ENCODE peak calls at places on chromosome 1, in four cellular contexts. F is IMR-90, B is osteoblast, U is GM23248. V is an unnamed sample.

GRCh38 chr1:156797212-156797871 is 19.3 kb downstream of the SH2D2A start:
- DNase-seq in B (no peak), U (peak; percentile 69), F (peak; percentile 64), V (peak; percentile 85)

GRCh38 chr1:241102652-241103051 is 254.4 kb downstream of the RGS7 start:
- DNase-seq in B (no peak), U (no peak), F (no peak), V (no peak)

GRCh38 chr1:154520333-154520732 is 18.1 kb upstream of the SHE start:
- DNase-seq in F (peak; percentile 2), B (peak; percentile 89), U (no peak), V (no peak)

GRCh38 chr1:211885746-211886522 is 55.4 kb upstream of the LPGAT1 start:
- DNase-seq in F (no peak), U (no peak), B (no peak), V (no peak)

GRCh38 chr1:239386453-239387303 is at the start of gene CHRM3:
- DNase-seq in U (peak; percentile 6), B (peak; percentile 80), F (no peak), V (peak; percentile 90)

GRCh38 chr1:205849619-205850355 is at the start of gene PM20D1:
- DNase-seq in B (peak; percentile 91), U (peak; percentile 89), F (peak; percentile 69), V (no peak)

GRCh38 chr1:76577818-76578185 is 289.5 kb upstream of the ST6GALNAC5 start:
- DNase-seq in U (no peak), B (no peak), F (no peak), V (no peak)

GRCh38 chr1:232489256-232489655 is 140.7 kb downstream of the SIPA1L2 start:
- DNase-seq in U (no peak), F (no peak), B (no peak), V (no peak)

GRCh38 chr1:187264995-187265602 is 436.4 kb downstream of the PLA2G4A start:
- DNase-seq in B (no peak), U (peak; percentile 86), F (peak; percentile 73), V (peak; percentile 68)

GRCh38 chr1:6108937-6109636 is 63.4 kb downstream of the KCNAB2 start:
- DNase-seq in F (peak; percentile 40), B (peak; percentile 98), U (peak; percentile 73), V (peak; percentile 89)

GRCh38 chr1:192171123-192171522 is 12.9 kb downstream of the RGS18 start:
- DNase-seq in F (peak; percentile 33), U (no peak), B (no peak), V (no peak)

GRCh38 chr1:64703600-64703999 is 41.3 kb upstream of the RAVER2 start:
- DNase-seq in F (no peak), U (no peak), B (no peak), V (peak; percentile 31)

GRCh38 chr1:169892819-169893644 is 664 bp downstream of the SCYL3 start:
- DNase-seq in B (peak; percentile 80), U (peak; percentile 61), F (peak; percentile 27), V (no peak)

GRCh38 chr1:222811671-222812070 is 3.2 kb upstream of the DISP1 start:
- DNase-seq in U (no peak), F (no peak), B (no peak), V (no peak)

GRCh38 chr1:57061369-57061768 is 95.6 kb upstream of the C8B start:
- DNase-seq in B (no peak), F (peak; percentile 10), U (peak; percentile 81), V (no peak)

GRCh38 chr1:209105769-209106168 is 477.7 kb upstream of the CAMK1G start:
- DNase-seq in F (no peak), B (no peak), U (no peak), V (no peak)

GRCh38 chr1:218080818-218081217 is 204.3 kb upstream of the RRP15 start:
- DNase-seq in U (no peak), B (no peak), F (no peak), V (no peak)

GRCh38 chr1:25065246-25066238 is 135.5 kb upstream of the RUNX3 start:
- DNase-seq in F (peak; percentile 27), U (peak; percentile 82), B (peak; percentile 93), V (no peak)

GRCh38 chr1:180927841-180928240 is 15.1 kb downstream of the KIAA1614 start:
- DNase-seq in B (no peak), F (peak; percentile 19), U (peak; percentile 16), V (no peak)

GRCh38 chr1:67316180-67316902 is 8.7 kb downstream of the IL12RB2 start:
- DNase-seq in F (no peak), B (no peak), U (no peak), V (no peak)

GRCh38 chr1:67314696-67315095 is 7.0 kb downstream of the IL12RB2 start:
- DNase-seq in U (no peak), F (no peak), B (no peak), V (peak; percentile 53)

GRCh38 chr1:67317803-67318202 is 10.1 kb downstream of the IL12RB2 start:
- DNase-seq in U (no peak), B (no peak), F (no peak), V (no peak)

GRCh38 chr1:67313934-67314671 is 6.4 kb downstream of the IL12RB2 start:
- DNase-seq in U (no peak), F (no peak), B (no peak), V (no peak)

GRCh38 chr1:67316918-67317317 is 9.2 kb downstream of the IL12RB2 start:
- DNase-seq in U (no peak), F (no peak), B (no peak), V (no peak)
- H3K4me2 ChIP-seq in U (no peak overlapping the region), F (no peak overlapping the region), B (no peak overlapping the region), V (no peak overlapping the region)

GRCh38 chr1:40985875-40986274 is 6.4 kb downstream of the CTPS1 start:
- DNase-seq in U (no peak), F (no peak), B (no peak), V (no peak)

GRCh38 chr1:40983286-40983685 is 3.8 kb downstream of the CTPS1 start:
- DNase-seq in U (peak; percentile 34), B (no peak), F (no peak), V (no peak)

GRCh38 chr1:40982721-40983120 is 3.2 kb downstream of the CTPS1 start:
- DNase-seq in U (no peak), B (peak; percentile 84), F (no peak), V (no peak)

GRCh38 chr1:40984066-40984465 is 4.6 kb downstream of the CTPS1 start:
- DNase-seq in B (no peak), F (no peak), U (peak; percentile 79), V (peak; percentile 17)

GRCh38 chr1:40984531-40984930 is 5.0 kb downstream of the CTPS1 start:
- DNase-seq in B (no peak), U (no peak), F (no peak), V (no peak)
- H3K4me2 ChIP-seq in B (no peak overlapping the region), U (peak overlapping the region; percentile 51), F (no peak overlapping the region), V (no peak overlapping the region)

DNA sequence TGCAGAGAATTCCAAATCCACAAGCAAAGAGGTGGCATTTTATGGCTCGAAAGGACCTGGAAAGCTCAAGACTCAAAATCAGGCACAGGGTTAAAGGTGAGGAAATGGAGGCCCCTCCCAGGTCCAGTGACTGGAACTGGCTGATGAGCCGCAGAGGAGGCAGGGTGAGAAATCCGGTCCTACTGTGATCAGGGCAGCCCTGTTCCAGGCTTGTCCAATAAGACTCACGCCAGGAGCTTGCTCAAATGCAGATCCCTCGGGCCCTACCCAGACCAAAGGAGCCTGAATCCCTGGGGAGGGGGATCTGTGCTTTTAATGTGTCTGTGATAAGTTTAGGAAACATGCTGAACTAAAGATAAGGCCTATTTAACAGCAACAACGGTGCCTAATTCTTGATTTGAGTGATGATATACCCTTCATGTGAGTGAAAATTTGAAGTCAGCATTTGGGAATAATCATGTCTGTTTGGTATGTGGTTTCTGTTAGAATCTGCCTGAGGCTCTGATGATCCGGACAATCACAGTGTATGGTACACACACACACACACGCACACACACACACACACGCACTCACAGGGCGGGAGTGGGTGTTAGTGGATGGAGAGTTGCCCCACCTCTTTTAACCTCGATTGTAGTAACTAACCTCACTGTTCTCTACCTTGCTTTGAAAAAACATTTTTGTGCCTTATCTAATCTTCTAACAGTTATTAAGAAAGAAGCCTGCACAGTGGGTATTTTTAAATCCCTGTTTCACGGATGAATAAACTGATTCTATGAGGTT is 54.1 kb upstream of the LYST start:
- DNase-seq in B (no peak), U (no peak), F (no peak), V (no peak)
- H3K4me2 ChIP-seq in B (peak overlapping the region; percentile 43), U (peak overlapping the region; percentile 40), F (no peak overlapping the region), V (peak overlapping the region; percentile 64)

GRCh38 chr1:234322979-234323378 is 50.3 kb upstream of the COA6 start:
- DNase-seq in B (peak; percentile 6), F (peak; percentile 17), U (peak; percentile 30), V (peak; percentile 41)

GRCh38 chr1:234327577-234328164 is 45.6 kb upstream of the COA6 start:
- DNase-seq in B (no peak), F (no peak), U (no peak), V (no peak)

GRCh38 chr1:234324668-234325225 is 48.5 kb upstream of the COA6 start:
- DNase-seq in U (no peak), B (no peak), F (no peak), V (no peak)

GRCh38 chr1:234326493-234327366 is 46.5 kb upstream of the COA6 start:
- DNase-seq in F (peak; percentile 43), U (peak; percentile 76), B (peak; percentile 71), V (peak; percentile 81)

DNA sequence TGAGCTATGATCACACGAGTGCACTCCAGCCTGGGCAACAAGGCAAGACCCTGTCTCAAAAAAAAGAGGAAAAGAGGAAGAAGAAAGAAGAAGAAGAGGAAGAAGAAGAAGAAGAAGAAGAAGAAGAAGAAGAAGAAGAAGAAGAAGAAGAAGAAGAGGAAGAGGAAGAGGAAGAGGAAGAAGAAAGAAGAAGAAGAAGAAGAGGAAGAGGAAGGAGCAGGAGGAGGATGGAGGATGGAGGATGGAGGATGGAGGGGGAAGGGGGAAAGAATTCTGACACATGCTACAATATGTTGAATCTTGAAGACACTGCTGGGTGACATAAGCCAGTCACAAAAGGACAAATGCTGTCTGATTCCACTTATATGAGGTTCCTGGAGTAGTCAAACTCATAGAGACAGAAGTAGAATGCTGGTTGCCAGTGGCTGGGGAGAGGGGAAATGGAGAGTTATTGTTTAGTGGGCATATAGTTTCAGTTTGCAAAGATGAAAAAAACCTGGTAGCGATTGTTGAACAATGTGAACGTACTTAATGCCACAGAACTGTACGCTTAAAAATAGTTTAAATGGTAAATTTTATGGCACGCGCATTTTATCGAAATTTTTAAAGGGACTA is 47.3 kb upstream of the COA6 start:
- DNase-seq in B (no peak), U (no peak), F (no peak), V (no peak)
- H3K4me2 ChIP-seq in B (peak overlapping the region; percentile 73), U (peak overlapping the region; percentile 35), F (peak overlapping the region; percentile 71), V (peak overlapping the region; percentile 77)

DNA sequence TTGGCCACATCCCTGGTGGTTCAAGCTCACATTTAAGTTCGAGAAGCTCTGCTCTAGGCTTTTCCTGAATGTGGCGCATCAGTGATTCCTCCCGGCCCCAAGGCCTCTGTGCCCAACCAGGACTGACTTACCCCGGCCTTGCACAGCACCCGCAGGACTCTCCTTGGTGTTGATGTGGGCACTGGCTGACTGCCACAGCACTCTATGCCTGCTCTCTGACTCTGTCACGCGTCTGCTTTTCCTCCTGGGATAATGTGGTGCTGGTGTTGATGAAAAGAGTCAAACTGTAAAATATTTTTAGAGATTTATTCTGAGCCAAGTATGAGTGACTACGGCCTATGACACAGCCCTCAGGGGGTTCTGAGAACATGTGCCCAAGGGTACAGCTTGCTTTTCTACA is 15.4 kb upstream of the SLC2A5 start:
- DNase-seq in U (peak; percentile 50), B (peak; percentile 93), F (no peak), V (peak; percentile 18)
- H3K4me2 ChIP-seq in U (no peak overlapping the region), B (peak overlapping the region; percentile 53), F (no peak overlapping the region), V (no peak overlapping the region)